ENCODE peak calls at places on chromosomes 2 and 18, in four cellular contexts. W is uterus, M is stomach, E is heart left ventricle. G is an unnamed sample.

GRCh38 chr18:51051105-51051712 is 21.2 kb downstream of the SMAD4 start:
- DNase-seq in M (no peak), W (no peak), E (no peak), G (peak)

GRCh38 chr2:176338395-176338794 is 69.2 kb downstream of the MTX2 start:
- DNase-seq in M (no peak), W (no peak), E (no peak), G (no peak)

GRCh38 chr18:75489493-75490190 is 62.1 kb upstream of the SMIM21 start:
- DNase-seq in E (no peak), M (no peak), W (peak), G (no peak)

GRCh38 chr2:4827836-4828235 is 864.3 kb upstream of the SOX11 start:
- DNase-seq in E (no peak), M (no peak), W (no peak), G (no peak)

GRCh38 chr2:216057688-216058193 is 23.9 kb downstream of the PECR start:
- DNase-seq in W (no peak), E (no peak), M (peak), G (no peak)

GRCh38 chr2:236719192-236719635 is 149.6 kb downstream of the ACKR3 start:
- DNase-seq in W (no peak), M (no peak), E (no peak), G (no peak)

GRCh38 chr2:241001413-241002274 is 3.2 kb downstream of the SNED1 start:
- DNase-seq in M (no peak), W (no peak), E (no peak), G (peak)

GRCh38 chr2:46346719-46347118 is 49.5 kb downstream of the EPAS1 start:
- DNase-seq in E (no peak), W (no peak), M (no peak), G (no peak)

GRCh38 chr2:204172074-204172600 is 235.6 kb downstream of the ICOS start:
- DNase-seq in E (no peak), W (no peak), M (no peak), G (no peak)

GRCh38 chr2:151291224-151291623 is 1.8 kb upstream of the NMI start:
- DNase-seq in E (no peak), W (no peak), M (no peak), G (no peak)

GRCh38 chr2:22035333-22035964 is 911.7 kb downstream of the TDRD15 start:
- DNase-seq in M (no peak), W (no peak), E (peak), G (no peak)

GRCh38 chr2:33448216-33448899 is 28.1 kb upstream of the RASGRP3 start:
- DNase-seq in W (no peak), E (no peak), M (no peak), G (no peak)

GRCh38 chr2:39492701-39493100 is 55.6 kb upstream of the MAP4K3 start:
- DNase-seq in E (no peak), W (no peak), M (no peak), G (no peak)

GRCh38 chr2:9771481-9772017 is 71.7 kb upstream of the TAF1B start:
- DNase-seq in M (no peak), W (peak), E (peak), G (no peak)

GRCh38 chr2:12453731-12454130 is 263.0 kb upstream of the TRIB2 start:
- DNase-seq in E (no peak), M (no peak), W (no peak), G (no peak)

GRCh38 chr2:159046966-159047365 is 78.5 kb downstream of the TANC1 start:
- DNase-seq in M (no peak), W (peak), E (no peak), G (no peak)

GRCh38 chr2:162202203-162202602 is 41.0 kb downstream of the FAP start:
- DNase-seq in M (no peak), E (no peak), W (no peak), G (no peak)

GRCh38 chr2:134917958-134918517 is 584 bp upstream of the CCNT2 start:
- DNase-seq in E (no peak), M (peak), W (no peak), G (peak)

GRCh38 chr18:11689972-11690570 is 1.0 kb downstream of the GNAL start:
- DNase-seq in W (no peak), E (no peak), M (no peak), G (no peak)

GRCh38 chr18:62856294-62856693 is 141.0 kb downstream of the PHLPP1 start:
- DNase-seq in W (no peak), M (no peak), E (no peak), G (no peak)

GRCh38 chr18:63890950-63891304 is 3.4 kb downstream of the SERPINB2 start:
- DNase-seq in M (no peak), W (no peak), E (no peak), G (no peak)

GRCh38 chr18:63894367-63894766 is 6.9 kb downstream of the SERPINB2 start:
- DNase-seq in E (no peak), W (no peak), M (no peak), G (no peak)

GRCh38 chr18:63890226-63890949 is 2.9 kb downstream of the SERPINB2 start:
- DNase-seq in W (no peak), E (no peak), M (no peak), G (no peak)

GRCh38 chr18:63895190-63895589 is 7.7 kb downstream of the SERPINB2 start:
- DNase-seq in M (no peak), W (no peak), E (no peak), G (no peak)

DNA sequence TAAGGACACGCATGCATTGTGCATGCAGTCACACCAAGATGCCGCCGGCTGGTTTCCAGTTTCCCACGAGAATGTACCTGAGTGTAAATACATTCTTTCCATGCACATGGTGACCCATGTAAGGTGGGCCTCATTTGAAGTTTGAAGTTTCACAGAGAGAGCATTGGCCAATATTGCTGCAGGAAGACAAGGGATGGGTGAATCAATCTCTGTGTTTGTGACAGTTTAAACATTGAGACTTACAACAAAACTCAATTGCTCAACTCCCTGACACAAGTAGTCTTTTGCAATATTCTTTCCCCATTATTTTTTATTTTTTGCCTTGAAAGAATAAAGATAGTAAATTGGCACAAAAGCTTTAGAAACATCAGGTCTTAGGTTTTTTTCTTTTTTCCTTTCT is 5.0 kb downstream of the SERPINB2 start:
- DNase-seq in E (no peak), W (no peak), M (no peak), G (no peak)
- H3K4me3 ChIP-seq in E (no peak), W (no peak), M (no peak), G (no peak)

GRCh38 chr18:3995476-3996102 is 459.5 kb downstream of the DLGAP1 start:
- DNase-seq in E (peak), M (peak), W (peak), G (peak)
- TF ChIP-seq CTCF in E (peak), M (peak), W (peak), G (peak)

DNA sequence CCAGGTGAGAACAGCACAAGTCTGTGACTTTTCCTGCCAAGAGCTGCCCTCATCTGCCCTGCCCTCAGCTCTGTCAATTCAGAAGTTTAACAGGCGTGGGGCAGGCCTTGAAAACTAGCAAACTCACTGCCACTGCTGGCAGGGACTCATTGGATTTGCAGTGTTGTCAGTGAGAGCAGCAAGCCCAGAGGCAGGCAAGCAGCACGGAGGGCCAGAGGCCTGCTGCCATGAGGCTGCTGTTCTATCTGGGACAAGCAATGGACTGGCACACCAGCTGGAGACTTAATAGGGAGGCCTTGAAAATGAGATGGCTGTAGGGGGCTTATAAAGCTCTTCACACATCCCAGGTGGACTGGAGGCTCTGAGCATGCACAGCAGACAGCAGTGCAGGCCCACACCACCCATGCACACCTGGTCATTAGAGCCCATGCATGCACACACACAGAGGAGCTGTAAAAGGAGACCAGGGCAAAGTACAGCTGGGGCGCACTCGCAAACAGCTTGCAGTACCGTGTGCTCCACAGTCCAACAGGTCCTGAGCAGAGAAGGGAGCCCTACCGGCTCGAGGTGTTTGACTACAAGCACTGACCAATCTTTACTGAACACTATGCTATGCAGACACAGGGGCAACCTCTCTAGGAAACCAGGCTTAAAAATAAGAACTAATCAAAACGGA is 28.7 kb downstream of the MGAT4A start:
- DNase-seq in M (peak), E (peak), W (no peak), G (peak)
- TF ChIP-seq POLR2A in M (no peak), E (no peak), W (no peak), G (no peak)

GRCh38 chr2:237859082-237859433 is 365 bp upstream of the RAMP1 start:
- DNase-seq in E (no peak), M (no peak), W (no peak), G (no peak)
- H3K4me3 ChIP-seq in E (peak), M (peak), W (peak), G (peak)

GRCh38 chr2:55620123-55620779 is 2.8 kb upstream of the PPP4R3B start:
- DNase-seq in M (no peak), E (no peak), W (no peak), G (no peak)
- TF ChIP-seq CTCF in M (no peak), E (peak), W (no peak), G (no peak)